ENCODE peak calls at places on chromosomes 2 and 18, in nine cellular contexts. F is transverse colon, I is adrenal gland, V is HCT116, U is H54, C is GM12891, A is tibial nerve, S is IMR-90, Y is body of pancreas. G is an unnamed sample.

GRCh38 chr2:132620115-132620514 is 49.9 kb downstream of the LYPD1 start:
- DNase-seq in F (no peak), I (no peak), V (no peak), U (no peak), C (no peak), A (no peak), S (peak), Y (no peak), G (no peak)

GRCh38 chr18:74146756-74147155 is 878 bp downstream of the FBXO15 start:
- DNase-seq in F (no peak), I (no peak), V (no peak), U (no peak), C (no peak), A (no peak), S (peak), Y (no peak), G (no peak)

GRCh38 chr2:102107741-102108070 is 34.8 kb upstream of the IL1R1 start:
- DNase-seq in F (no peak), I (no peak), V (no peak), U (no peak), C (no peak), A (no peak), S (peak), Y (no peak), G (no peak)

GRCh38 chr2:135546432-135546831 is 15.1 kb downstream of the R3HDM1 start:
- DNase-seq in F (no peak), I (no peak), V (no peak), U (no peak), C (no peak), A (no peak), S (no peak), Y (no peak), G (no peak)

GRCh38 chr2:206846854-206847834 is 81.7 kb downstream of the FASTKD2 start:
- DNase-seq in F (no peak), I (no peak), V (no peak), U (no peak), C (no peak), A (no peak), S (no peak), Y (no peak), G (no peak)

GRCh38 chr2:240948905-240949790 is 43.0 kb downstream of the CROCC2 start:
- DNase-seq in F (peak), I (no peak), V (no peak), U (no peak), C (no peak), A (no peak), S (no peak), Y (no peak), G (peak)

GRCh38 chr2:88258208-88258607 is 88.1 kb downstream of the THNSL2 start:
- DNase-seq in F (no peak), I (no peak), V (no peak), U (no peak), C (no peak), A (no peak), S (no peak), Y (no peak), G (no peak)

GRCh38 chr2:143070688-143071087 is 58.5 kb upstream of the ARHGAP15 start:
- DNase-seq in F (no peak), I (peak), V (no peak), U (no peak), C (no peak), A (no peak), S (no peak), Y (peak), G (no peak)

GRCh38 chr2:232367591-232368233 is 10.8 kb upstream of the ALPP start:
- DNase-seq in F (no peak), I (no peak), V (no peak), U (no peak), C (no peak), A (no peak), S (no peak), Y (no peak), G (no peak)

GRCh38 chr18:52920665-52921064 is 580.7 kb downstream of the DCC start:
- DNase-seq in F (no peak), I (no peak), V (no peak), U (no peak), C (no peak), A (no peak), S (no peak), Y (no peak), G (no peak)

GRCh38 chr18:629303-630150 is 27.9 kb upstream of the TYMS start:
- DNase-seq in F (no peak), I (no peak), V (no peak), U (no peak), C (no peak), A (no peak), S (no peak), Y (no peak), G (no peak)

GRCh38 chr2:164613321-164613982 is 7.8 kb downstream of the GRB14 start:
- DNase-seq in F (no peak), I (no peak), V (no peak), U (no peak), C (no peak), A (no peak), S (no peak), Y (no peak), G (no peak)

GRCh38 chr2:88190808-88191721 is 20.9 kb downstream of the THNSL2 start:
- DNase-seq in F (peak), I (peak), V (peak), U (peak), C (peak), A (no peak), S (peak), Y (peak), G (peak)

GRCh38 chr2:40721595-40721994 is 269.7 kb upstream of the SLC8A1 start:
- DNase-seq in F (no peak), I (no peak), V (no peak), U (peak), C (no peak), A (no peak), S (peak), Y (no peak), G (no peak)

GRCh38 chr2:20447437-20448245 is 767 bp downstream of the RHOB start:
- DNase-seq in F (peak), I (peak), V (no peak), U (no peak), C (peak), A (no peak), S (peak), Y (peak), G (peak)

GRCh38 chr2:104857262-104858221 is 3.6 kb downstream of the POU3F3 start:
- DNase-seq in F (no peak), I (no peak), V (no peak), U (no peak), C (no peak), A (no peak), S (no peak), Y (no peak), G (no peak)

GRCh38 chr2:204066051-204066450 is 129.5 kb downstream of the ICOS start:
- DNase-seq in F (no peak), I (no peak), V (no peak), U (no peak), C (no peak), A (no peak), S (no peak), Y (no peak), G (no peak)

GRCh38 chr2:201260302-201260800 is at the start of gene CASP8:
- DNase-seq in F (peak), I (peak), V (no peak), U (no peak), C (no peak), A (no peak), S (peak), Y (peak), G (no peak)

GRCh38 chr2:10027931-10028330 is 15.4 kb upstream of the KLF11 start:
- DNase-seq in F (no peak), I (no peak), V (no peak), U (no peak), C (no peak), A (no peak), S (no peak), Y (no peak), G (no peak)

GRCh38 chr2:10029875-10030223 is 13.5 kb upstream of the KLF11 start:
- DNase-seq in F (no peak), I (no peak), V (no peak), U (no peak), C (no peak), A (no peak), S (no peak), Y (no peak), G (no peak)

GRCh38 chr2:10028407-10028987 is 14.9 kb upstream of the KLF11 start:
- DNase-seq in F (no peak), I (no peak), V (no peak), U (no peak), C (no peak), A (no peak), S (no peak), Y (no peak), G (no peak)

GRCh38 chr2:10030311-10030736 is 13.0 kb upstream of the KLF11 start:
- DNase-seq in F (no peak), I (no peak), V (no peak), U (no peak), C (no peak), A (no peak), S (no peak), Y (no peak), G (no peak)

DNA sequence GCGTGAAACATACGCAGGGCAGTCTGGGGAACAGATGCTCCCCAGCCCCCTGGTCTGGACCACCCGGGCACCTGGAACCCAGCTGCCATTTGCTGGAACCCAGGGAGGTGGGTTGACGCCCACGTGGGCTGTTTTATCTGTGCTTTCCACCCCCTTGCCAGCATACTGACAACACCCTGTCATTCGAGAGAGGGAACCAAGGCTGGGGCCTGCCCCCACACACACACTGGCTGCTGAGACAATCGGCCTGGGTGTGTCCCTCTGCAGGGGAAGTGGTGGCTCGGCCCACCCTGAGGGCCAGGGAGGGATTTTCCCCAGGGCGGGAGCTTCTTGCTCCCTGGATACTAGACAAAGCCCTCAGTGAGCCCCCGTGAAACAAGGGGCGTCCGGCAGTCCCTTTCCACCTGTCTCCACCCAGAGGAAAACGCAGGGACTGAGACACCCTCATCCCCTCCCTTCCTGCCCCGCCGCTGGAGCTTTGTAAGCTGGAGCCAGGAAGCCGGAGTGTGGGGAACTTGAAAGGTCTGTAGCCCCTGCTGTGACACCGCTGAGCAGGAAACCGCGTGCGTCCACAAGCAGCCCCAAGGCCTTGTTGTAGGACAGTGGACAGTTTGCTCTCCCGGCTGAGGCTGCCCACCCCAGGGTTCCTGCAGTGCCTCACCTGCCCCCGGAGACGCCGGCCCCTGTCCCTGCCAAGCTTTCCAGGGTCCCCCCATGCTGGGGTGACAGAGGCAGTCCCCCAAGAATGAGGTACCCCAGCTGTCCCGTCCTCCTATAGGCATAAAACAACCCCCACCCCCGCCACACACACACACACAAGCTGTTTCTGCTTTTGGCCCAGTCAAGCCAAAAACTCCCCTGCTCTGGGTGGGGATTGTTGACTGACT is 14.1 kb upstream of the KLF11 start:
- DNase-seq in F (peak), I (peak), V (no peak), U (peak), C (peak), A (no peak), S (no peak), Y (peak), G (no peak)
- TF ChIP-seq POLR2A in F (peak), I (no peak), V (no peak), U (no peak), C (no peak), A (no peak), S (no peak), Y (no peak), G (no peak)

DNA sequence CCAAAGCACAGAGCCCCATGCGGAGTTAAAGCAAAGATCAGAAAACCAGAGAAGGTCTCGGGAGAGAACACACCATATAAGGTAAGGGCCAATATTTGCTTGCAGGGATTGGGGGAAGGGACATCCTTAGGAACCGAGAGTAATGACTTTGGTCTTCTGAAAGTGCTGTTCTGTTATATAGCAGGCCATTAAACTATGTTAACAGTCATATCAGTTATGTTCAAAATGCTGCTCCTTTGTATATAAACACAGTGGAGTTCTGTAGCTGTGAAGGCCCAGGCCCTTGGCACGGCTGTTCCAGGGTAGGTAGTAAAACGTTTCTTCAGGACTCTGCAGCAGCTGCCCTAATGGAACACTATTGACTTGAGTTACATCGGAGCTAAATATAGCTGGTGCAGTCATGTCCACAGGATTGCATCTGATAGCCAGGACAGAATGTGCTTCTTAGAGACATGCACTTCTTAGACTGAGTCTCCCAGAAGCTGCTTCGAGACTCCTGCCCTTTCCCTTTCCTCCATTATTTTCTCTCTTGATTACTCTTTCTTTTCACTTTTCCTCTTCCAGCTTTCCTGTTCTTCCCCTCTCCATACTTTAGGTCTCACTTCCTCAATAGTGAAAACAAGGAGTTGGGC is 122.4 kb downstream of the SETBP1 start:
- DNase-seq in F (peak), I (peak), V (no peak), U (no peak), C (no peak), A (no peak), S (peak), Y (peak), G (no peak)
- TF ChIP-seq POLR2A in F (peak), I (no peak), V (no peak), U (no peak), C (no peak), A (no peak), S (no peak), Y (peak), G (no peak)

GRCh38 chr18:7566244-7566586 is 901 bp upstream of the PTPRM start:
- DNase-seq in F (no peak), I (no peak), V (no peak), U (no peak), C (no peak), A (no peak), S (no peak), Y (no peak), G (no peak)

GRCh38 chr18:7568426-7568825 is 1.3 kb downstream of the PTPRM start:
- DNase-seq in F (peak), I (peak), V (no peak), U (no peak), C (no peak), A (no peak), S (peak), Y (peak), G (no peak)

GRCh38 chr18:7567487-7568425 is 640 bp downstream of the PTPRM start:
- DNase-seq in F (peak), I (peak), V (no peak), U (peak), C (peak), A (peak), S (peak), Y (peak), G (peak)

GRCh38 chr18:7565677-7566076 is 1.4 kb upstream of the PTPRM start:
- DNase-seq in F (no peak), I (no peak), V (no peak), U (no peak), C (no peak), A (no peak), S (no peak), Y (no peak), G (no peak)

GRCh38 chr18:7566587-7567486 is at the start of gene PTPRM:
- DNase-seq in F (peak), I (peak), V (peak), U (peak), C (peak), A (peak), S (peak), Y (peak), G (peak)
- TF ChIP-seq POLR2A in F (no peak), I (peak), V (no peak), U (peak), C (no peak), A (peak), S (peak), Y (peak), G (no peak)

DNA sequence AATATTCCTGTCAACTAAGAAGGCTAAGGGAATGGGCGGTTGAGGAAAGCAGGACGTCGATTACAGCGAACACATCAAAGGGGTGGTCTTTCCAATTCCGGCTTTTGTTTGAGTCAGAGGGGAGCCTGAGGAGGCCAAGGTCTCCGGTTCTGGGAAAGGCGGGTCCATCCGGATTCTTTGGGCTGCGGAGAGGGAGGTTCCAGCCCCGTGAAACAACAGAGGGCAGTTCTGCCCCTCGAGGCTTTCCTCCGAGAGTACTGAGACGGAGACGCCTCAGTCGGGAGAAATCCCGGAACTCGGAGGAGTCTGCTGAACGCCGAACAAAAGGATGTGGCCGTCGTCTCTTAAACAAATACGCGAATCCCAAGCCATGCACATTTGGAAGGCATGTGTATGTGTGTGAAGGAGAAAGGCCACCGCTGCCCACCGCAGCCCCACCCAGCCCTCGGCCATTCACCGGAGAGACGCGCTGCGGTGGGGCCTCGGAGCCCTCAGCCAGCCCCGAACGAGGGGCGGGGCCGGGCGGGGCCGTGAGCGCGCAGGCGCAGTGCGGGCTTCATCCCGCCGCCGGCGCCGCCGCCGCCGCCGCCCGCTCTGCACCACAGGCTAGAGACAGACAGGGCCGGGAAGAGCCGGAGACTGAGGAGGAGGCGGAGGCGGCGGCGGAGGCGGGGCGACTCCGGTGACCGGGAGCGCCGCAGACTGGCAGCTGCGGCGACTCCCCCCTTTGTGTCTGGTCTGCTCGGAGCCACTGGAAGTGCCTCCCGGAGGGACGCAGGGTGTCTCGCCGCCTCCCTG is at the start of gene BMPR2:
- DNase-seq in F (peak), I (peak), V (peak), U (peak), C (peak), A (peak), S (peak), Y (peak), G (peak)
- TF ChIP-seq POLR2A in F (peak), I (peak), V (peak), U (peak), C (peak), A (peak), S (peak), Y (peak), G (peak)

DNA sequence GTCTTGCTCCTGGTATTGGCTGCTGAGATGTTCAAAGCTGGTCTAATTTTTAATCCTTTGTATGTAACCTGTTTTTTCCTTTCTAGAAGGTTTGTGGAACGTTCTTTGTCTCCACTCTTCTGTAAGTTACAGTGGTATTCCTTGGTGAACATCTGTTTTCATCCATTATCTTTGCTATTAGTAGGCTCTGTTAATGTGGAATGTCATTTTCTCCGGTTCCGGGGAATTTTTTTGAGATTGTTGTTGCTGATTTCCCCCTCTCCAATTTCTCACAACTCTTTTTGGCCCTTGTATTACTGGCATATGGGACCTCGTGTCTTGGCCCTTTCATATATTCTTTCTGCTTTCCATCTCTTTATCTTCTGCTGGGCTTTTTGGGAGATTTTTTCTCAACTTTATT is 63.4 kb downstream of the LCLAT1 start:
- DNase-seq in F (no peak), I (no peak), V (no peak), U (no peak), C (no peak), A (no peak), S (no peak), Y (no peak), G (no peak)
- TF ChIP-seq POLR2A in F (no peak), I (no peak), V (no peak), U (no peak), C (no peak), A (no peak), S (no peak), Y (no peak), G (no peak)

DNA sequence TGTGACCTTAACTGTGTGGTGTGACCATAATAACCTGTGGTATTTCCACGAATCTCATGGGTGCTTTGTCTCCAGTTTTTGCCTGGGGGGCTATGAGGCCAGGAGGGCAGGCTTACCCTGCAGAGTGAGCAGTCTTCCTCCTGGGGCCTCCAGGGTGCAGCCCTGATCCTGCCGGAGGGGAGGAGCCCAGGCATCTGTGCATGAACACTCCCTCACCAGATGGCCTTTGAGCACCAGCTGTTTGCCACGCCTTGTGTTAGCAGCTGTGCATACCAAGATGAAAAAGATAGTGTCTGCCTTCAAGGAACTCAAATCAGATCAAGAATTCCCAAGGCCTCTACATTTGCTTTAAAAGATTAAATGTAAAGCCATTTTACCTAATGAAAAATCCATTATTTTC is 75.0 kb upstream of the RBM44 start:
- DNase-seq in F (peak), I (no peak), V (no peak), U (peak), C (peak), A (no peak), S (peak), Y (no peak), G (no peak)
- TF ChIP-seq POLR2A in F (no peak), I (no peak), V (no peak), U (no peak), C (no peak), A (no peak), S (no peak), Y (no peak), G (no peak)

DNA sequence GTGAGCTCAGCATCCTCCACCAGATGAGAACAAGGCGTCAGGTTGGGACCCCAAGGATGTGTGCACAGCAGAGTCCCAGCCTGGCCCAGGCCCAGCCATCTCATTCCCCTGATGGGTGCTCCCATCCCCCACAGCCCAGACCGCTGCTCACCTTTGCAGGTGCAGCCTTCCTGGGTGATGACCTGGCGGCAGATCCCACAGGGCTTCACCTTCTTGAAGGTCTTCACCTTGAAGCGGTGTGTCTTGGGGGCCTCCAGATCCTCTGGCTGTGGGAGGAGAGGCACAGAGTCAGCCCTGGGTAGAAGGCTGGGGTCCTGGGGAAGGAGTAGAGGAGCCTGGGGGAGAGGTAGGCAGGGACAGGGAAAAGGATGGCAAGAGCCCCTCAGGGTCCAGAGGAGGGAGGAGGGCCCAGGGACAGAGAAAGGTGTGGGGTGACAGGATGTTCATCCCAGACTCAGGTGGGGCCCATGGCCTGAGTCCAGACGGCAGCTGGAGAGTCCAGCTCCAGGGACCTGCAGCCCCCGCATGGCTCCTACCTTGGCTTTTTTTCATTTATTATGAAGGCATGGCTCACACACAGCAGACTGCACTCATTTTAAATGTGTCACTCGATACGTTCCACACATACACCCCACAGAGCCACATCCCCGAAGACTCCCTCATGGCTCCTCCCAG is 11.9 kb downstream of the TNS1 start:
- DNase-seq in F (no peak), I (no peak), V (no peak), U (no peak), C (no peak), A (no peak), S (no peak), Y (no peak), G (no peak)
- TF ChIP-seq POLR2A in F (no peak), I (no peak), V (no peak), U (no peak), C (no peak), A (no peak), S (no peak), Y (no peak), G (no peak)